ENCODE peak calls at places on chromosomes 12 and 14, in nine cellular contexts. One of them, this sample, is unnamed.

GRCh38 chr12:2294651-2295475 is 242.1 kb downstream of the CACNA1C start:
- DNase-seq in uterus: peak
- DNase-seq in IMR-90: peak
- DNase-seq in adrenal gland: peak
- DNase-seq in HepG2: no peak
- DNase-seq in A549: no peak
- DNase-seq in K562: no peak
- DNase-seq in tibial nerve: peak
- DNase-seq in thyroid gland: no peak
- DNase-seq in this sample: peak

GRCh38 chr12:51482808-51483532 is 58.3 kb downstream of the SLC4A8 start:
- DNase-seq in uterus: no peak
- DNase-seq in IMR-90: no peak
- DNase-seq in adrenal gland: no peak
- DNase-seq in HepG2: no peak
- DNase-seq in A549: no peak
- DNase-seq in K562: no peak
- DNase-seq in tibial nerve: no peak
- DNase-seq in thyroid gland: no peak
- DNase-seq in this sample: no peak

GRCh38 chr12:110431957-110432587 is 18.1 kb downstream of the ARPC3 start:
- DNase-seq in uterus: no peak
- DNase-seq in IMR-90: no peak
- DNase-seq in adrenal gland: peak
- DNase-seq in HepG2: no peak
- DNase-seq in A549: no peak
- DNase-seq in K562: no peak
- DNase-seq in tibial nerve: no peak
- DNase-seq in thyroid gland: no peak
- DNase-seq in this sample: no peak

GRCh38 chr12:49987620-49988303 is 15.0 kb downstream of the AQP6 start:
- DNase-seq in uterus: no peak
- DNase-seq in IMR-90: no peak
- DNase-seq in adrenal gland: no peak
- DNase-seq in HepG2: peak
- DNase-seq in A549: no peak
- DNase-seq in K562: no peak
- DNase-seq in tibial nerve: no peak
- DNase-seq in thyroid gland: no peak
- DNase-seq in this sample: no peak

GRCh38 chr12:130588696-130589095 is 127.4 kb downstream of the RIMBP2 start:
- DNase-seq in uterus: no peak
- DNase-seq in IMR-90: no peak
- DNase-seq in adrenal gland: no peak
- DNase-seq in HepG2: no peak
- DNase-seq in A549: no peak
- DNase-seq in K562: no peak
- DNase-seq in tibial nerve: no peak
- DNase-seq in thyroid gland: no peak
- DNase-seq in this sample: no peak

GRCh38 chr12:19561411-19561961 is 122.2 kb downstream of the AEBP2 start:
- DNase-seq in uterus: no peak
- DNase-seq in IMR-90: peak
- DNase-seq in adrenal gland: no peak
- DNase-seq in HepG2: no peak
- DNase-seq in A549: no peak
- DNase-seq in K562: no peak
- DNase-seq in tibial nerve: no peak
- DNase-seq in thyroid gland: no peak
- DNase-seq in this sample: no peak

GRCh38 chr12:31728289-31728916 is 418 bp downstream of the AMN1 start:
- DNase-seq in uterus: peak
- DNase-seq in IMR-90: no peak
- DNase-seq in adrenal gland: peak
- DNase-seq in HepG2: no peak
- DNase-seq in A549: peak
- DNase-seq in K562: peak
- DNase-seq in tibial nerve: no peak
- DNase-seq in thyroid gland: peak
- DNase-seq in this sample: peak

GRCh38 chr12:94925206-94925605 is 78.3 kb downstream of the NDUFA12 start:
- DNase-seq in uterus: no peak
- DNase-seq in IMR-90: no peak
- DNase-seq in adrenal gland: no peak
- DNase-seq in HepG2: no peak
- DNase-seq in A549: no peak
- DNase-seq in K562: no peak
- DNase-seq in tibial nerve: no peak
- DNase-seq in thyroid gland: no peak
- DNase-seq in this sample: no peak

GRCh38 chr12:54127538-54128259 is 61.1 kb downstream of the SMUG1 start:
- DNase-seq in uterus: no peak
- DNase-seq in IMR-90: no peak
- DNase-seq in adrenal gland: no peak
- DNase-seq in HepG2: no peak
- DNase-seq in A549: no peak
- DNase-seq in K562: no peak
- DNase-seq in tibial nerve: no peak
- DNase-seq in thyroid gland: no peak
- DNase-seq in this sample: no peak
- H3K4me3 ChIP-seq in uterus: no peak
- H3K4me3 ChIP-seq in IMR-90: no peak
- H3K4me3 ChIP-seq in adrenal gland: no peak
- H3K4me3 ChIP-seq in HepG2: no peak
- H3K4me3 ChIP-seq in A549: no peak
- H3K4me3 ChIP-seq in K562: no peak
- H3K4me3 ChIP-seq in tibial nerve: peak
- H3K4me3 ChIP-seq in thyroid gland: peak
- H3K4me3 ChIP-seq in this sample: no peak

GRCh38 chr14:23612802-23613201 is 23.4 kb upstream of the DHRS2 start:
- DNase-seq in uterus: no peak
- DNase-seq in IMR-90: no peak
- DNase-seq in adrenal gland: no peak
- DNase-seq in HepG2: no peak
- DNase-seq in A549: no peak
- DNase-seq in K562: no peak
- DNase-seq in tibial nerve: no peak
- DNase-seq in thyroid gland: no peak
- DNase-seq in this sample: no peak

GRCh38 chr14:23610815-23611289 is 25.3 kb upstream of the DHRS2 start:
- DNase-seq in uterus: no peak
- DNase-seq in IMR-90: no peak
- DNase-seq in adrenal gland: no peak
- DNase-seq in HepG2: no peak
- DNase-seq in A549: no peak
- DNase-seq in K562: no peak
- DNase-seq in tibial nerve: no peak
- DNase-seq in thyroid gland: no peak
- DNase-seq in this sample: no peak

GRCh38 chr14:23613242-23614070 is 22.7 kb upstream of the DHRS2 start:
- DNase-seq in uterus: no peak
- DNase-seq in IMR-90: no peak
- DNase-seq in adrenal gland: no peak
- DNase-seq in HepG2: peak
- DNase-seq in A549: no peak
- DNase-seq in K562: no peak
- DNase-seq in tibial nerve: no peak
- DNase-seq in thyroid gland: no peak
- DNase-seq in this sample: no peak

GRCh38 chr14:23614395-23614828 is 21.8 kb upstream of the DHRS2 start:
- DNase-seq in uterus: no peak
- DNase-seq in IMR-90: no peak
- DNase-seq in adrenal gland: no peak
- DNase-seq in HepG2: no peak
- DNase-seq in A549: no peak
- DNase-seq in K562: no peak
- DNase-seq in tibial nerve: no peak
- DNase-seq in thyroid gland: no peak
- DNase-seq in this sample: no peak

GRCh38 chr14:23612354-23612732 is 23.8 kb upstream of the DHRS2 start:
- DNase-seq in uterus: no peak
- DNase-seq in IMR-90: no peak
- DNase-seq in adrenal gland: no peak
- DNase-seq in HepG2: no peak
- DNase-seq in A549: no peak
- DNase-seq in K562: no peak
- DNase-seq in tibial nerve: no peak
- DNase-seq in thyroid gland: no peak
- DNase-seq in this sample: no peak
- H3K27ac ChIP-seq in uterus: no peak
- H3K27ac ChIP-seq in IMR-90: no peak
- H3K27ac ChIP-seq in adrenal gland: no peak
- H3K27ac ChIP-seq in HepG2: peak
- H3K27ac ChIP-seq in A549: no peak
- H3K27ac ChIP-seq in K562: no peak
- H3K27ac ChIP-seq in tibial nerve: no peak
- H3K27ac ChIP-seq in thyroid gland: no peak
- H3K27ac ChIP-seq in this sample: peak

GRCh38 chr12:71135077-71135811 is 22.6 kb downstream of the TSPAN8 start:
- DNase-seq in uterus: no peak
- DNase-seq in IMR-90: no peak
- DNase-seq in adrenal gland: no peak
- DNase-seq in HepG2: no peak
- DNase-seq in A549: no peak
- DNase-seq in K562: no peak
- DNase-seq in tibial nerve: no peak
- DNase-seq in thyroid gland: no peak
- DNase-seq in this sample: no peak
- TF ChIP-seq POLR2A in uterus: no peak
- TF ChIP-seq POLR2A in IMR-90: no peak
- TF ChIP-seq POLR2A in adrenal gland: no peak
- TF ChIP-seq POLR2A in HepG2: no peak
- TF ChIP-seq POLR2A in A549: no peak
- TF ChIP-seq POLR2A in K562: no peak
- TF ChIP-seq POLR2A in tibial nerve: no peak
- TF ChIP-seq POLR2A in thyroid gland: no peak
- TF ChIP-seq POLR2A in this sample: no peak

DNA sequence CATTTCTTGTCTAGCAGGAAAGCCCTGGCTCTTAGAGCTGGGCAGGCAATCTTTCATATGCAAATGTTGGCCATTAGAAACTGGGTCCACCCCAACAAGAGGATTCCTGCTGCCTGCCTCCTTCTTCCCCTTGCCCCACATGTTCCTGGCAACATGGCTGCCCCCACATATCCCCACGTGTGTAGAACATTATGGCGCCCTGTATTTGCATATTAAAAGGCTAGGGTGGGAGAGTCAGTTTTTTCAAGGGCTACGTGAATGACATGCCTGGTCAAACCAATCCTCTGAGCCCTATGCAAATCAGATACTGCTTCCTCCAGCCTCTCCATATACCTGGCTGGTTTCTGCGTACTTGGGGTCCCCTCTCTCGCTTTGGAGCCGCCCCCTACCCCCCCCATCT is 514.0 kb downstream of the FUT8 start:
- DNase-seq in uterus: no peak
- DNase-seq in IMR-90: no peak
- DNase-seq in adrenal gland: no peak
- DNase-seq in HepG2: no peak
- DNase-seq in A549: no peak
- DNase-seq in K562: no peak
- DNase-seq in tibial nerve: no peak
- DNase-seq in thyroid gland: no peak
- DNase-seq in this sample: no peak
- H3K4me3 ChIP-seq in uterus: no peak
- H3K4me3 ChIP-seq in IMR-90: no peak
- H3K4me3 ChIP-seq in adrenal gland: no peak
- H3K4me3 ChIP-seq in HepG2: no peak
- H3K4me3 ChIP-seq in A549: no peak
- H3K4me3 ChIP-seq in K562: no peak
- H3K4me3 ChIP-seq in tibial nerve: no peak
- H3K4me3 ChIP-seq in thyroid gland: no peak
- H3K4me3 ChIP-seq in this sample: no peak

DNA sequence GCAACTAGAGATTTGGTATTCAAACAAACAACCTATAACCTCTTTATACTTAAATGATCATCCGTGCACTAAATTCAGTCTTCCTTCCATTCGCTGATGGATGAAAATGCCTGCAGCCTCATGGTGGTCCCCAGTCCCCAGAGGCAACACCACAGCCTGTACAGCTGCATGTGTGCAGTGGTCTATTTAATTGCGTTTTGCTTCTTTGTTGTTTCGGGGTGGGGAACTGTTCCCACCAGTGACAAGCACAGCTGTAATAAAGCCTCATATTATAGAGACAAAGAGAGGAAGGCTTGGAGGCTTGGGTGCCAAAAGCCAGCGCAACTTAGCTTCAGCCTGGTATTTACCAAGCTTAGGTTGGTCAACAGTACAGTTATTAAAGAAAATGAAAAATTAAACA is 3.9 kb upstream of the SELPLG start:
- DNase-seq in uterus: no peak
- DNase-seq in IMR-90: no peak
- DNase-seq in adrenal gland: no peak
- DNase-seq in HepG2: no peak
- DNase-seq in A549: no peak
- DNase-seq in K562: no peak
- DNase-seq in tibial nerve: no peak
- DNase-seq in thyroid gland: no peak
- DNase-seq in this sample: no peak
- H3K27ac ChIP-seq in uterus: peak
- H3K27ac ChIP-seq in IMR-90: no peak
- H3K27ac ChIP-seq in adrenal gland: no peak
- H3K27ac ChIP-seq in HepG2: no peak
- H3K27ac ChIP-seq in A549: no peak
- H3K27ac ChIP-seq in K562: no peak
- H3K27ac ChIP-seq in tibial nerve: peak
- H3K27ac ChIP-seq in thyroid gland: no peak
- H3K27ac ChIP-seq in this sample: no peak